ENCODE peak calls at places on chromosome 19, in seven cellular contexts. S is body of pancreas; J is stromal cell of bone marrow; L is globus pallidus; Q is esophagus muscularis mucosa; Z is activated CD8-positive, alpha-beta memory T cell treated with anti-CD3 and anti-CD28 coated beads for 48 hours; E is Calu3. R is an unnamed sample.

GRCh38 chr19:49355890-49356289 is 6.3 kb downstream of the TEAD2 start:
- DNase-seq in S (no peak), J (no peak), Z (no peak), E (no peak), Q (no peak), L (no peak), R (no peak)

GRCh38 chr19:46898731-46899130 is 37.9 kb downstream of the ARHGAP35 start:
- DNase-seq in J (peak; percentile 76), S (no peak), L (peak; percentile 72), Q (no peak), Z (no peak), E (no peak), R (peak; percentile 74)

GRCh38 chr19:38744298-38744681 is at the start of gene CAPN12:
- DNase-seq in S (no peak), E (no peak), Q (no peak), Z (no peak), J (no peak), L (no peak), R (no peak)

GRCh38 chr19:51097166-51097736 is 11.0 kb downstream of the CTU1 start:
- DNase-seq in L (peak; percentile 29), E (peak; percentile 93), J (peak; percentile 8), Q (no peak), S (peak; percentile 77), Z (peak; percentile 18), R (peak; percentile 13)

GRCh38 chr19:58305065-58305931 is at the start of gene ERVK3-1:
- DNase-seq in Q (peak; percentile 98), Z (peak; percentile 90), J (peak; percentile 97), E (peak; percentile 96), L (peak; percentile 97), S (peak; percentile 96), R (peak; percentile 98)

GRCh38 chr19:55088543-55089265 is 13.0 kb downstream of the EPS8L1 start:
- DNase-seq in S (peak; percentile 82), E (peak; percentile 93), Q (no peak), J (peak; percentile 29), L (peak; percentile 32), Z (peak; percentile 58), R (peak; percentile 29)

GRCh38 chr19:2487780-2488330 is 11.9 kb downstream of the GADD45B start:
- DNase-seq in S (no peak), Q (no peak), E (no peak), Z (no peak), J (no peak), L (no peak), R (no peak)

GRCh38 chr19:55554302-55554701 is 9.0 kb upstream of the SBK3 start:
- DNase-seq in S (no peak), E (no peak), Z (no peak), L (no peak), Q (no peak), J (no peak), R (no peak)

GRCh38 chr19:13717194-13717643 is 47.1 kb upstream of the MRI1 start:
- DNase-seq in E (no peak), Q (no peak), S (no peak), L (no peak), J (no peak), Z (no peak), R (no peak)

GRCh38 chr19:45446295-45446694 is 21.5 kb upstream of the FOSB start:
- DNase-seq in S (no peak), Z (no peak), L (no peak), E (peak; percentile 47), Q (no peak), J (no peak), R (no peak)